ENCODE peak calls at places on chromosome 16, in five cellular contexts. Y is tibial nerve, B is breast epithelium, V is sigmoid colon, K is HCT116. M is an unnamed sample.

GRCh38 chr16:77722315-77723107 is at the start of gene NUDT7:
- DNase-seq in Y (peak; percentile 99), B (peak; percentile 99), V (peak; percentile 99), K (peak; percentile 92), M (peak; percentile 99)

GRCh38 chr16:28146536-28146935 is 65.2 kb downstream of the XPO6 start:
- DNase-seq in Y (no peak), B (no peak), V (no peak), K (no peak), M (no peak)

GRCh38 chr16:65285128-65286120 is 163.6 kb upstream of the CDH11 start:
- DNase-seq in Y (no peak), B (no peak), V (no peak), K (no peak), M (no peak)

GRCh38 chr16:89599451-89599858 is 14.0 kb upstream of the DPEP1 start:
- DNase-seq in Y (no peak), B (no peak), V (no peak), K (peak; percentile 63), M (no peak)

GRCh38 chr16:54936979-54937672 is 6.5 kb downstream of the IRX5 start:
- DNase-seq in Y (no peak), B (peak; percentile 83), V (no peak), K (no peak), M (no peak)

GRCh38 chr16:88965411-88965810 is 11.6 kb downstream of the CBFA2T3 start:
- DNase-seq in Y (no peak), B (no peak), V (no peak), K (no peak), M (no peak)

GRCh38 chr16:77285676-77286075 is 86.5 kb downstream of the SYCE1L start:
- DNase-seq in Y (no peak), B (no peak), V (no peak), K (no peak), M (no peak)

GRCh38 chr16:30715777-30716445 is 16.9 kb downstream of the SRCAP start:
- DNase-seq in Y (no peak), B (no peak), V (no peak), K (no peak), M (no peak)

GRCh38 chr16:7590934-7591333 is 258.3 kb downstream of the RBFOX1 start:
- DNase-seq in Y (no peak), B (no peak), V (no peak), K (no peak), M (no peak)

GRCh38 chr16:31382485-31383161 is 10.5 kb upstream of the ITGAD start:
- DNase-seq in Y (no peak), B (peak; percentile 67), V (no peak), K (peak; percentile 33), M (no peak)

GRCh38 chr16:9297437-9298113 is 206.1 kb downstream of the HAPSTR1 start:
- DNase-seq in Y (no peak), B (no peak), V (peak; percentile 72), K (peak; percentile 34), M (peak; percentile 18)

GRCh38 chr16:4058386-4058785 is 57.9 kb downstream of the ADCY9 start:
- DNase-seq in Y (no peak), B (no peak), V (peak; percentile 25), K (no peak), M (no peak)

GRCh38 chr16:19559242-19559910 is 3.9 kb downstream of the VPS35L start:
- DNase-seq in Y (no peak), B (no peak), V (no peak), K (peak; percentile 51), M (no peak)

GRCh38 chr16:87964049-87964448 is 12.8 kb downstream of the BANP start:
- DNase-seq in Y (no peak), B (no peak), V (no peak), K (no peak), M (no peak)

GRCh38 chr16:78503501-78504110 is 404.2 kb downstream of the WWOX start:
- DNase-seq in Y (peak; percentile 25), B (no peak), V (peak; percentile 79), K (peak; percentile 7), M (peak; percentile 89)

GRCh38 chr16:7304932-7305331 is 27.7 kb upstream of the RBFOX1 start:
- DNase-seq in Y (no peak), B (no peak), V (no peak), K (no peak), M (no peak)

GRCh38 chr16:81797443-81797842 is 18.4 kb downstream of the PLCG2 start:
- DNase-seq in Y (no peak), B (no peak), V (no peak), K (no peak), M (no peak)

GRCh38 chr16:4783251-4783950 is 4.7 kb downstream of the SEPTIN12 start:
- DNase-seq in Y (no peak), B (no peak), V (no peak), K (no peak), M (no peak)

GRCh38 chr16:17311333-17312099 is 159.2 kb downstream of the XYLT1 start:
- DNase-seq in Y (no peak), B (no peak), V (no peak), K (no peak), M (no peak)

GRCh38 chr16:84729716-84730320 is 30.0 kb downstream of the USP10 start:
- DNase-seq in Y (no peak), B (no peak), V (no peak), K (no peak), M (no peak)

GRCh38 chr16:71461686-71462648 is at the start of gene ZNF23:
- DNase-seq in Y (peak; percentile 72), B (peak; percentile 75), V (peak; percentile 94), K (peak; percentile 57), M (peak; percentile 80)

GRCh38 chr16:54879681-54880080 is 51.0 kb upstream of the IRX5 start:
- DNase-seq in Y (no peak), B (no peak), V (no peak), K (no peak), M (no peak)

GRCh38 chr16:7236824-7237410 is 95.7 kb upstream of the RBFOX1 start:
- DNase-seq in Y (no peak), B (no peak), V (no peak), K (no peak), M (no peak)

GRCh38 chr16:79463839-79464238 is 136.7 kb downstream of the MAF start:
- DNase-seq in Y (no peak), B (no peak), V (no peak), K (no peak), M (no peak)

GRCh38 chr16:50301626-50302471 is 35.5 kb downstream of the ADCY7 start:
- DNase-seq in Y (no peak), B (peak; percentile 41), V (peak; percentile 80), K (no peak), M (no peak)

GRCh38 chr16:27444470-27444869 is 42.5 kb downstream of the IL21R start:
- DNase-seq in Y (no peak), B (no peak), V (peak; percentile 46), K (no peak), M (no peak)

DNA sequence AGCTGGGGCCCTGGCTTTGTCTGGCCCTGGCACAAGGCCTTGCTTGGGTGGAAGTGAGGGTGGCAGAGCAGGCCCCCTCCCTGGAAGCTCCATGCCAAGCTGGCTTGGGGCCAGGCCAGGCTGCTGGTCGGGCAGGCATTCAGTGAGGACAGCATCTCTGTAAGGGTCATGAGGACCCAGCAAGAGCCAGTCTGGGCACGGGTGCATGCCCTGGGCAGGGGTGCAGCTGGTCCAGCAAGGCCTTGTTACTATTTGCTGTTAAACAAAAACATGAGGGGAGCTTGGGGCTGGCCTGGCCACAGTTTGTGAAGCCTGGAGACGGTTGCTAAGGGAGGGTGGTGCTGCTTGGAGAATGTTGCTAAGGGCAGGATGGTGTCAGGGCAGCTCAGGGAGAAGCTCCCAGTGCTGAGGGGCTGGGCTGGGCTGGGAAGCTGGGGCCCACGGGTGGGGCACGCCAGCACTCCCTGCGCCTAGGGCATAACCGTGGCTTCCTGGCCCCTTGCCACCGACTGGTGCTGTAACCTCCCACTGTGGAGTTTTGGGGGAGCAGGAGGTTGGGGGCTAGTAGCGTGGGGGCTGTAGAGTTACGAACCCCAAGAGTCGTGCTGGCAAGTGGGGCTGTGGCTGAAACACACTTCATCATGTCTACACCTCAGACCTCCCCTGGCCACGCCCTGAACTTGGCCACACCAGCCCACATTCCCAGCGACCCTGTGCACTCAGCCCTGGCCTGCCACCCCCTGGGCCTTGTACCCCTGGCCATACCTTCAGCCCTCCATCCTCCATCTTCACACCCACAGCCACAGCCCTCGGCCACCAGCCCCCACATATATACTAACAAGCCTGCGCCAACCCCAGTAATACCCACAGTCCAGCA is 1.6 kb downstream of the TPPP3 start:
- DNase-seq in Y (no peak), B (no peak), V (peak; percentile 78), K (no peak), M (no peak)
- H3K4me1 ChIP-seq in Y (peaks cover 46% of the 10 kb centered on the region), B (peaks cover 17% of the 10 kb centered on the region), V (no peaks in the 10 kb centered on the region), K (peaks cover 14% of the 10 kb centered on the region), M (peaks cover 21% of the 10 kb centered on the region)

DNA sequence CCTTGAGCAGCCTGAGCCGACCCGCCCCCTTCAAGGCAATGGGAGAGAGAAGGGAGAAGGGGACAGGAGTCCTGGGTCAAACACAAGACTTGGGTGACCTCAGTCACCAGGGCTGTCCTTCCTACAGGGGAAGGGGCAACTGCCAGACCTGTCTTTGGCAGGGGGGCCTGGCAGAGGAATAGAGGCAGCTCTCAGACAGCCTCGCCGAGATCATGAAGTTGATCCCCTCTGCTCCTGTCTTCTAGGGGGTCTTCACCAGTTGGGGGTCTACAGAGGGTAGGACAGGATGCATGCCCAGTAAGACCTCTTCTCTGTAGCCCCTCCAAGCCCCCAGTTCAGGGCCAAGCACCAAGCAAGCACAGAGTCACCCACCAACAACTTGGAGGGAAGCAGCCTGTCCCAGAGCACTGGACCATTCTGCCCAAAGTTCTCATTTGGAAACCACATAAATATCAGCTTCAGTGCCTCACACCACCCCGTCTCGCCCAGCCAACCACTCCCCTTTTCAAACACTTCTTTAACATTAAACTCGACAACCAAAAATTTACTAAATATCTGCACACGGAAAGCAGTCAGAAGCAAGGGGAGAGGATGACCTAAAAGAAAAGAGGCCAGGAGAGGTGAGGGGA is 7.8 kb downstream of the DOK4 start:
- DNase-seq in Y (no peak), B (peak; percentile 34), V (no peak), K (no peak), M (no peak)
- TF ChIP-seq POLR2A in Y (no peak), B (no peak), V (no peak), K (no peak), M (no peak)

GRCh38 chr16:10827691-10828341 is 9.2 kb upstream of the TVP23A start:
- DNase-seq in Y (peak; percentile 54), B (peak; percentile 67), V (peak; percentile 91), K (no peak), M (peak; percentile 86)
- H3K27me3 ChIP-seq in Y (no peaks in the 10 kb centered on the region), B (no peaks in the 10 kb centered on the region), V (no peaks in the 10 kb centered on the region), K (no peaks in the 10 kb centered on the region), M (no peaks in the 10 kb centered on the region)

DNA sequence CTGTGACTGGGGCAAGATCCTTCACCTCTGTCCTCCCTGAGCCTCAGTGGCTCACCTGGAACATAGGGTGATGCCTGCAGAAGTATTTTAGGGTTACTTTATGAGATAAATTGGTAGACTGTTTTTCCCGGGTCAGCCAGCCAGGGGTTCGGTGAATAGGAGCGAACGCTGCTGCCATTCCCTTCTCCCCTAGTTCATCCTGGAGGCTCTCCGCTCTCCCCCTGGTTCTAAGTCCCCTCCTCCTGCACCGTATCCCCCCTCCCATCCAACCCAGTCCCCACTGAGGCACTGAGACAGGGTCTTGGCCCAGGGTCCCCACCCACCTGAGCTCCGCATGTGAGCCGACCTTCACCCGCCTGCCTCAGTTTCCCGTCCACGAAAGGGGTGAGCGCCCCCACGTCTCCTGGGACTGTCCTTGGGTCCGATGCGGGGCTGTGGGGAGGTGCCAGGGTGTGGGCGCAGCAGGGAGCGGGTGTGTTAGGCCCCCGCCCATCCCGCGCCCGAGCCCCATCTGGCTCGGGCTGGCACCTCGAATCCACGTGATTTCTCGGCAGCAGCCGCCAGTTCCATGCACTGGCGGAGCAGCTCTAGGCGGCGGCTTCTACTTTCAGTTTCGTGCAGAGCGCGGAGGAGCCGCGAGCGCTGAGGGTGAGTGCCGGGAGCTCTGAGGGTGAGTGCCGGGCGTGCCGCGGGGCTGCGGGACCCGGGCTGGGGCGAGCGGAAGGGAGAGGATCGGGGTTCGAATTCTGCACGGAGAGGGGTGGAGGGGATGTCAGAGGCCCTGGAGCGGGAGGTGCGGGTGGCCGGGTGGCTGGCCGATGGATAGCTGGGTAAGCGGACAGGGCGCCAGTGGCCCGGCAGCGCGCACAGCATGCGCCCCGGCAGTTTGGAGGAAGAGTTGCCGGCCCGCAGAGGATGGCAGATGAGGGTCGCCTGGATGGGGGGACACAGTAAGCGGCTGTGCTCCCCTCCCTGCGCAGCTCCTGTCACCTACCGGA is at the start of gene NLRC5:
- DNase-seq in Y (peak; percentile 77), B (peak; percentile 75), V (peak; percentile 91), K (peak; percentile 22), M (peak; percentile 82)
- H3K4me1 ChIP-seq in Y (peaks cover 12% of the 10 kb centered on the region), B (peaks cover 5% of the 10 kb centered on the region), V (no peaks in the 10 kb centered on the region), K (peaks cover 44% of the 10 kb centered on the region), M (peaks cover 5% of the 10 kb centered on the region)